ENCODE peak calls at places on chromosomes 4 and X, in ten cellular contexts. One of them, this sample, is unnamed.

GRCh38 chrX:71652405-71652804 is 14.9 kb upstream of the LOC101059915 start:
- DNase-seq in K562: peak
- DNase-seq in GM12878: no peak
- DNase-seq in transverse colon: peak
- DNase-seq in A549: peak
- DNase-seq in HepG2: peak
- DNase-seq in ovary: no peak
- DNase-seq in upper lobe of left lung: peak
- DNase-seq in esophagus muscularis mucosa: no peak
- DNase-seq in tibial nerve: peak
- DNase-seq in this sample: no peak

GRCh38 chrX:43002526-43003203 is 224.7 kb upstream of the PPP1R2C start:
- DNase-seq in ovary: no peak
- DNase-seq in A549: no peak
- DNase-seq in GM12878: peak
- DNase-seq in transverse colon: no peak
- DNase-seq in esophagus muscularis mucosa: no peak
- DNase-seq in HepG2: no peak
- DNase-seq in upper lobe of left lung: no peak
- DNase-seq in K562: no peak
- DNase-seq in tibial nerve: no peak
- DNase-seq in this sample: no peak

GRCh38 chrX:12412561-12412960 is 274.3 kb downstream of the FRMPD4 start:
- DNase-seq in HepG2: no peak
- DNase-seq in tibial nerve: no peak
- DNase-seq in esophagus muscularis mucosa: no peak
- DNase-seq in A549: no peak
- DNase-seq in GM12878: no peak
- DNase-seq in transverse colon: no peak
- DNase-seq in K562: no peak
- DNase-seq in upper lobe of left lung: no peak
- DNase-seq in ovary: no peak
- DNase-seq in this sample: no peak

GRCh38 chr4:75180790-75181776 is 248.2 kb downstream of the PARM1 start:
- DNase-seq in A549: peak
- DNase-seq in upper lobe of left lung: no peak
- DNase-seq in transverse colon: peak
- DNase-seq in tibial nerve: no peak
- DNase-seq in HepG2: no peak
- DNase-seq in ovary: no peak
- DNase-seq in esophagus muscularis mucosa: no peak
- DNase-seq in GM12878: peak
- DNase-seq in K562: peak
- DNase-seq in this sample: no peak

GRCh38 chrX:9498236-9498635 is 33.4 kb downstream of the TBL1X start:
- DNase-seq in transverse colon: no peak
- DNase-seq in A549: no peak
- DNase-seq in upper lobe of left lung: no peak
- DNase-seq in esophagus muscularis mucosa: no peak
- DNase-seq in ovary: no peak
- DNase-seq in GM12878: no peak
- DNase-seq in K562: no peak
- DNase-seq in HepG2: no peak
- DNase-seq in tibial nerve: no peak
- DNase-seq in this sample: no peak

GRCh38 chrX:115311139-115311538 is 21.6 kb downstream of the LUZP4 start:
- DNase-seq in HepG2: no peak
- DNase-seq in ovary: no peak
- DNase-seq in upper lobe of left lung: no peak
- DNase-seq in transverse colon: no peak
- DNase-seq in tibial nerve: no peak
- DNase-seq in K562: no peak
- DNase-seq in A549: no peak
- DNase-seq in esophagus muscularis mucosa: no peak
- DNase-seq in GM12878: no peak
- DNase-seq in this sample: no peak

GRCh38 chr4:133424611-133425010 is 275.5 kb downstream of the PCDH10 start:
- DNase-seq in HepG2: no peak
- DNase-seq in A549: no peak
- DNase-seq in upper lobe of left lung: no peak
- DNase-seq in ovary: no peak
- DNase-seq in esophagus muscularis mucosa: no peak
- DNase-seq in transverse colon: no peak
- DNase-seq in tibial nerve: no peak
- DNase-seq in GM12878: no peak
- DNase-seq in K562: no peak
- DNase-seq in this sample: no peak

GRCh38 chr4:3783691-3784306 is 17.6 kb downstream of the ADRA2C start:
- DNase-seq in A549: peak
- DNase-seq in upper lobe of left lung: no peak
- DNase-seq in ovary: no peak
- DNase-seq in GM12878: no peak
- DNase-seq in HepG2: no peak
- DNase-seq in esophagus muscularis mucosa: no peak
- DNase-seq in K562: peak
- DNase-seq in tibial nerve: no peak
- DNase-seq in transverse colon: no peak
- DNase-seq in this sample: no peak

GRCh38 chr4:24003476-24003875 is 113.6 kb upstream of the PPARGC1A start:
- DNase-seq in HepG2: no peak
- DNase-seq in GM12878: no peak
- DNase-seq in A549: no peak
- DNase-seq in ovary: no peak
- DNase-seq in upper lobe of left lung: no peak
- DNase-seq in tibial nerve: no peak
- DNase-seq in K562: no peak
- DNase-seq in transverse colon: no peak
- DNase-seq in esophagus muscularis mucosa: no peak
- DNase-seq in this sample: no peak

GRCh38 chrX:9729161-9729885 is 36.3 kb downstream of the GPR143 start:
- DNase-seq in A549: no peak
- DNase-seq in ovary: no peak
- DNase-seq in K562: no peak
- DNase-seq in esophagus muscularis mucosa: no peak
- DNase-seq in HepG2: peak
- DNase-seq in tibial nerve: no peak
- DNase-seq in transverse colon: no peak
- DNase-seq in upper lobe of left lung: no peak
- DNase-seq in GM12878: no peak
- DNase-seq in this sample: no peak

GRCh38 chrX:68440940-68441339 is 7.6 kb upstream of the OPHN1 start:
- DNase-seq in ovary: peak
- DNase-seq in GM12878: no peak
- DNase-seq in A549: peak
- DNase-seq in K562: peak
- DNase-seq in upper lobe of left lung: peak
- DNase-seq in HepG2: peak
- DNase-seq in esophagus muscularis mucosa: no peak
- DNase-seq in tibial nerve: peak
- DNase-seq in transverse colon: peak
- DNase-seq in this sample: no peak

GRCh38 chrX:78330540-78330939 is 3.1 kb upstream of the CYSLTR1 start:
- DNase-seq in ovary: no peak
- DNase-seq in tibial nerve: no peak
- DNase-seq in transverse colon: no peak
- DNase-seq in GM12878: no peak
- DNase-seq in A549: no peak
- DNase-seq in esophagus muscularis mucosa: no peak
- DNase-seq in HepG2: no peak
- DNase-seq in K562: no peak
- DNase-seq in upper lobe of left lung: no peak
- DNase-seq in this sample: no peak

GRCh38 chr4:169024762-169025161 is 14.7 kb upstream of the CBR4 start:
- DNase-seq in transverse colon: no peak
- DNase-seq in K562: no peak
- DNase-seq in GM12878: no peak
- DNase-seq in HepG2: no peak
- DNase-seq in esophagus muscularis mucosa: no peak
- DNase-seq in A549: peak
- DNase-seq in ovary: no peak
- DNase-seq in upper lobe of left lung: no peak
- DNase-seq in tibial nerve: peak
- DNase-seq in this sample: no peak

GRCh38 chr4:24754586-24754985 is 40.8 kb upstream of the SOD3 start:
- DNase-seq in K562: no peak
- DNase-seq in tibial nerve: no peak
- DNase-seq in GM12878: no peak
- DNase-seq in esophagus muscularis mucosa: no peak
- DNase-seq in A549: peak
- DNase-seq in upper lobe of left lung: no peak
- DNase-seq in HepG2: no peak
- DNase-seq in ovary: no peak
- DNase-seq in transverse colon: no peak
- DNase-seq in this sample: no peak

GRCh38 chr4:127000846-127001245 is 631.9 kb upstream of the INTU start:
- DNase-seq in ovary: no peak
- DNase-seq in K562: no peak
- DNase-seq in transverse colon: no peak
- DNase-seq in HepG2: no peak
- DNase-seq in upper lobe of left lung: no peak
- DNase-seq in esophagus muscularis mucosa: no peak
- DNase-seq in A549: no peak
- DNase-seq in tibial nerve: no peak
- DNase-seq in GM12878: no peak
- DNase-seq in this sample: no peak

GRCh38 chr4:25012671-25013070 is 18.1 kb downstream of the LGI2 start:
- DNase-seq in A549: no peak
- DNase-seq in upper lobe of left lung: no peak
- DNase-seq in GM12878: no peak
- DNase-seq in transverse colon: no peak
- DNase-seq in esophagus muscularis mucosa: no peak
- DNase-seq in HepG2: no peak
- DNase-seq in tibial nerve: no peak
- DNase-seq in ovary: no peak
- DNase-seq in K562: no peak
- DNase-seq in this sample: no peak

GRCh38 chrX:36787787-36788186 is 220.4 kb upstream of the FAM47C start:
- DNase-seq in A549: no peak
- DNase-seq in transverse colon: no peak
- DNase-seq in tibial nerve: no peak
- DNase-seq in esophagus muscularis mucosa: peak
- DNase-seq in HepG2: no peak
- DNase-seq in upper lobe of left lung: no peak
- DNase-seq in GM12878: no peak
- DNase-seq in K562: no peak
- DNase-seq in ovary: no peak
- DNase-seq in this sample: no peak

GRCh38 chr4:164345756-164346155 is 408.2 kb upstream of the SMIM31 start:
- DNase-seq in transverse colon: no peak
- DNase-seq in upper lobe of left lung: no peak
- DNase-seq in esophagus muscularis mucosa: no peak
- DNase-seq in A549: no peak
- DNase-seq in ovary: no peak
- DNase-seq in tibial nerve: no peak
- DNase-seq in K562: no peak
- DNase-seq in HepG2: no peak
- DNase-seq in GM12878: no peak
- DNase-seq in this sample: no peak

GRCh38 chr4:80180743-80181142 is 16.6 kb upstream of the PRDM8 start:
- DNase-seq in esophagus muscularis mucosa: no peak
- DNase-seq in A549: no peak
- DNase-seq in GM12878: no peak
- DNase-seq in transverse colon: no peak
- DNase-seq in tibial nerve: no peak
- DNase-seq in upper lobe of left lung: no peak
- DNase-seq in ovary: no peak
- DNase-seq in HepG2: no peak
- DNase-seq in K562: no peak
- DNase-seq in this sample: no peak
- H3K27ac ChIP-seq in esophagus muscularis mucosa: no peak
- H3K27ac ChIP-seq in A549: no peak
- H3K27ac ChIP-seq in GM12878: no peak
- H3K27ac ChIP-seq in transverse colon: no peak
- H3K27ac ChIP-seq in tibial nerve: no peak
- H3K27ac ChIP-seq in upper lobe of left lung: no peak
- H3K27ac ChIP-seq in ovary: no peak
- H3K27ac ChIP-seq in HepG2: no peak
- H3K27ac ChIP-seq in K562: no peak
- H3K27ac ChIP-seq in this sample: no peak

DNA sequence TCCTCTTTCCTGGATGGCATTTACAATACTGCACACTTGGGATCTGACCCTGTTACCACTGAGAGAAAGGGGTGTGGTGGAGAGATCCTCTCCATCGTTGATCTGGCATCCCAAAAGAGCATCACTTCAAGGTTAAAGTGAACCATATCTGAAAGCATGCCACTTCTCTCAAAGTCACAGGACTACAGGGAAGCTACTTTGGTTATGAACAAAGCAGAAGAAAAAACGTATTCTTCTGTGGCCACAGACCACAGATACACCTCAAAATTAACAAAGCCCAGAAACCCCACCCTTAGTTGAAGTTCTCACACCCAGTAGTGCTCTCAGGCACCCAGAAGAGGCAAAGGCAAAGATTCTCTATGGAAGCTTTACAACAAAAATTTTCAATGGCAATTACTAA is 108.3 kb downstream of the JADE1 start:
- DNase-seq in transverse colon: no peak
- DNase-seq in tibial nerve: no peak
- DNase-seq in HepG2: no peak
- DNase-seq in GM12878: peak
- DNase-seq in A549: no peak
- DNase-seq in esophagus muscularis mucosa: no peak
- DNase-seq in K562: no peak
- DNase-seq in upper lobe of left lung: no peak
- DNase-seq in ovary: no peak
- DNase-seq in this sample: no peak
- TF ChIP-seq EP300 in transverse colon: no peak
- TF ChIP-seq EP300 in tibial nerve: no peak
- TF ChIP-seq EP300 in HepG2: no peak
- TF ChIP-seq EP300 in GM12878: peak
- TF ChIP-seq EP300 in A549: no peak
- TF ChIP-seq EP300 in esophagus muscularis mucosa: no peak
- TF ChIP-seq EP300 in K562: no peak
- TF ChIP-seq EP300 in upper lobe of left lung: no peak
- TF ChIP-seq EP300 in ovary: no peak
- TF ChIP-seq EP300 in this sample: no peak

GRCh38 chrX:23548164-23548563 is 119.1 kb upstream of the PRDX4 start:
- DNase-seq in K562: no peak
- DNase-seq in tibial nerve: no peak
- DNase-seq in GM12878: no peak
- DNase-seq in upper lobe of left lung: no peak
- DNase-seq in esophagus muscularis mucosa: no peak
- DNase-seq in transverse colon: no peak
- DNase-seq in ovary: no peak
- DNase-seq in HepG2: no peak
- DNase-seq in A549: no peak
- DNase-seq in this sample: no peak
- H3K27ac ChIP-seq in K562: no peak
- H3K27ac ChIP-seq in tibial nerve: no peak
- H3K27ac ChIP-seq in GM12878: no peak
- H3K27ac ChIP-seq in upper lobe of left lung: no peak
- H3K27ac ChIP-seq in esophagus muscularis mucosa: no peak
- H3K27ac ChIP-seq in transverse colon: no peak
- H3K27ac ChIP-seq in ovary: no peak
- H3K27ac ChIP-seq in HepG2: no peak
- H3K27ac ChIP-seq in A549: no peak
- H3K27ac ChIP-seq in this sample: no peak

DNA sequence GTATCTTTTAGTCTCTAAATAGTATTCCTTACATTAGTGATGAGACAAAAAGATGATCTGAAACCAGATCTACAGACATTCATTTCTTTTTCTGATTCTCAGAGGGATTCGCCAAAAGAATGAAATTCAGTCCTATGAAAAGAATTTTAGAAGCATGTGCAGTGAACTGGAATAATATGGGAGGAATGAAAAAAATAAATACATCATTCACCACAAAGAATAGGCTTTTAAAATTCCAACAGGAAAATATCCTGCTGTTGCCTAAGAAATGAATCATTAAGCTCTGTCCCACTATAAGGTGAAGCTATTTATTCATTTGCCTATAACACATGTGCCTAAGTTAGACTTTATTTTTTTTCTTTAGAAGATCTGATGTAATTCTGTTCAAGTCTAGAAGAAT is 165.9 kb downstream of the IL15 start:
- DNase-seq in HepG2: no peak
- DNase-seq in transverse colon: no peak
- DNase-seq in esophagus muscularis mucosa: no peak
- DNase-seq in A549: peak
- DNase-seq in K562: no peak
- DNase-seq in GM12878: no peak
- DNase-seq in tibial nerve: no peak
- DNase-seq in upper lobe of left lung: no peak
- DNase-seq in ovary: no peak
- DNase-seq in this sample: no peak
- TF ChIP-seq EP300 in HepG2: no peak
- TF ChIP-seq EP300 in transverse colon: no peak
- TF ChIP-seq EP300 in esophagus muscularis mucosa: no peak
- TF ChIP-seq EP300 in A549: peak
- TF ChIP-seq EP300 in K562: no peak
- TF ChIP-seq EP300 in GM12878: no peak
- TF ChIP-seq EP300 in tibial nerve: no peak
- TF ChIP-seq EP300 in upper lobe of left lung: no peak
- TF ChIP-seq EP300 in ovary: no peak
- TF ChIP-seq EP300 in this sample: no peak